ENCODE peak calls at places on chromosomes 6 and 20, in four cellular contexts. One of them, this sample, is unnamed.

GRCh38 chr20:14723614-14724013 is 386.2 kb upstream of the FLRT3 start:
- DNase-seq in HCT116: no peak
- DNase-seq in body of pancreas: no peak
- DNase-seq in IMR-90: no peak
- DNase-seq in this sample: no peak

GRCh38 chr6:13615802-13616140 is 636 bp downstream of the NOL7 start:
- DNase-seq in HCT116: no peak
- DNase-seq in body of pancreas: peak
- DNase-seq in IMR-90: peak
- DNase-seq in this sample: peak

GRCh38 chr20:15895560-15896084 is 677.6 kb downstream of the KIF16B start:
- DNase-seq in HCT116: no peak
- DNase-seq in body of pancreas: no peak
- DNase-seq in IMR-90: no peak
- DNase-seq in this sample: no peak

GRCh38 chr6:168908166-168908565 is 345.5 kb downstream of the THBS2 start:
- DNase-seq in HCT116: no peak
- DNase-seq in body of pancreas: no peak
- DNase-seq in IMR-90: peak
- DNase-seq in this sample: no peak

GRCh38 chr6:129264480-129265045 is 381.6 kb downstream of the LAMA2 start:
- DNase-seq in HCT116: no peak
- DNase-seq in body of pancreas: no peak
- DNase-seq in IMR-90: peak
- DNase-seq in this sample: no peak

GRCh38 chr20:47704746-47705496 is 80.4 kb downstream of the SULF2 start:
- DNase-seq in HCT116: no peak
- DNase-seq in body of pancreas: no peak
- DNase-seq in IMR-90: no peak
- DNase-seq in this sample: no peak

GRCh38 chr20:63667858-63668257 is 9.7 kb downstream of the RTEL1 start:
- DNase-seq in HCT116: no peak
- DNase-seq in body of pancreas: no peak
- DNase-seq in IMR-90: no peak
- DNase-seq in this sample: no peak

GRCh38 chr6:117298941-117299340 is 33.6 kb downstream of the VGLL2 start:
- DNase-seq in HCT116: no peak
- DNase-seq in body of pancreas: no peak
- DNase-seq in IMR-90: no peak
- DNase-seq in this sample: no peak

GRCh38 chr6:85764844-85765243 is 122.2 kb upstream of the SYNCRIP start:
- DNase-seq in HCT116: no peak
- DNase-seq in body of pancreas: no peak
- DNase-seq in IMR-90: peak
- DNase-seq in this sample: no peak

DNA sequence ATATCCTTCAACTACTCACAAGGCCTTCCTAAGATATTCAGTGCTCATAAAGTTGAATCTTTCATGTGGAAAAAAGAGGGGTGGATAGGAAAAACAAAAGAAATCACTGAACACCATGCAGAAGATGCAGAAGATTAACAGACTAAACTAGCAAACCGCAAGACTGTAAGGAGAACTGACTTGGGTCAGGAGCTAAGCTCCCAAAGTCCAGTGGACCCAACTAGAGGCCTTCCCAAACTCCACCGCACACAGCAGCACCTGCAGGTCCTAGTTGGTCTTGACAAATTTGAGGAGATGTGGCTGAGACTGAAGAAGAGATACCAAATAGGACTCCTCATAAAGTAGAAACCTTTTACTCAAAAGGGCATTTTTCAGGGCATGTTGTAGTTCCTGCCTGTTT is 3.3 kb downstream of the RIPK1 start:
- DNase-seq in HCT116: no peak
- DNase-seq in body of pancreas: no peak
- DNase-seq in IMR-90: no peak
- DNase-seq in this sample: no peak
- TF ChIP-seq POLR2A in HCT116: no peak
- TF ChIP-seq POLR2A in body of pancreas: no peak
- TF ChIP-seq POLR2A in IMR-90: no peak
- TF ChIP-seq POLR2A in this sample: no peak

DNA sequence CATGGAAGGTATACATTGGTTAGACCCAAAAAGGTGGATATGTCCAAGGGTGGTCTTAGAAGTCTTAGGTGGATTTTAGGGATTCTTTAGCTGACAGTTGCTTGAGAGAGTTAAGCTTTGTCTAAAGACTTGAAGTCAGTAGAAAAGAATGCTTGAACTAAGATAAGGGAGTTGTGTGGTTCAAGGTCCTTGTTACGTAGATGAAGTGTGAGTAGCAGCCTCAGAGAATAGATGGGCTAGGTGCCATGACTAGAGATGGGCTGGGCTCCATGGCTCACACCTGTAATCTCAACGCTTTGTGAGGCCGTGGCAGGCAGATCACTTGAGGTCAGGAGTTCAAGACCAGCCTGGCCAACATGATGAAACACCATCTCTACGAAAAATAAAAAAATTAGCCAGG is 1.7 kb downstream of the SHLD1 start:
- DNase-seq in HCT116: no peak
- DNase-seq in body of pancreas: peak
- DNase-seq in IMR-90: no peak
- DNase-seq in this sample: no peak
- H3K27ac ChIP-seq in HCT116: no peak
- H3K27ac ChIP-seq in body of pancreas: no peak
- H3K27ac ChIP-seq in IMR-90: no peak
- H3K27ac ChIP-seq in this sample: no peak

DNA sequence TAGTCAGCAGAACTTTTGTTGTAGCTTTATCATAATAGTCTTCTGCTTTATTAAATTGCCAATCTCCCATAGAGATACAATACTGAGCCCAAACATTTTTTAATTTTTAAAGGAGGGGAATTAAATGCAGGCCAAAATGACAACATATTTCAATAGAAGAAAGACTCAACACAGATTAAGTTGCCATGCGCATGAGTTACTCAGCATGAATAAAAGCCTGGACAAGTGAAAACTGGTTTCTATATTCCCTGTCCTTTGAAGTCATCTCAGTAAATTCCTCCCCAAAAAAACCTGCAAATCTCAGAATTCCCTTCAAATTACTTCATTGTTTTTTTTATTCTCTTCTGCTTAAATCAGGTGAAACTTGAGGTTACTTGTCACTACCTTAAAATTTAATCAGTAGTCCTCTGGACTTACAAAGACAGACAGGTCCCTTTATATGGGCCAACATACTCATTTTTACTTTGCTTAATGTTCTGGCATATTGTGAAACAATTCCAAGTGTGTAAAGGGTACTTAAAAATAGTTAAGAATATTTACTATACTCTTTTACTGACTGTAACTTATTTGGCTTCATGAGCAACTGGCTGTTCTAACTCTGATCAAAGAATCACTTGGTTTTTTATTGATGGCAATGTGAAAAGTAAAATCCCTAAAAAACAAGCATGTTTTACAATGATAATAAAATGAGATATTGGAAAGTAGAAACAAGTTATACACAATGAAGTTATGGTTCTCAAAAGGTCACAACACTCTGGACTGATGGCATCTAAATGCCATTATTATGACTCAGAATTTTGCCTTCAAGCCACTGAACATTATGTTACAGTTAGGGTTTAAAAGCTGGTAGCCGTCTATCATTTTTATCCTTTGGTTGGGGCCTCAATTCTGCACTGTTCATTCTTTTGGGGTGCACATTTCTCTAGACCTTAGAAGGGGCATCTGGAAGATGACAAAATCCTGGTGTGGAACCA is 49.9 kb upstream of the COL21A1 start:
- DNase-seq in HCT116: no peak
- DNase-seq in body of pancreas: no peak
- DNase-seq in IMR-90: no peak
- DNase-seq in this sample: no peak
- TF ChIP-seq POLR2A in HCT116: no peak
- TF ChIP-seq POLR2A in body of pancreas: no peak
- TF ChIP-seq POLR2A in IMR-90: no peak
- TF ChIP-seq POLR2A in this sample: no peak

DNA sequence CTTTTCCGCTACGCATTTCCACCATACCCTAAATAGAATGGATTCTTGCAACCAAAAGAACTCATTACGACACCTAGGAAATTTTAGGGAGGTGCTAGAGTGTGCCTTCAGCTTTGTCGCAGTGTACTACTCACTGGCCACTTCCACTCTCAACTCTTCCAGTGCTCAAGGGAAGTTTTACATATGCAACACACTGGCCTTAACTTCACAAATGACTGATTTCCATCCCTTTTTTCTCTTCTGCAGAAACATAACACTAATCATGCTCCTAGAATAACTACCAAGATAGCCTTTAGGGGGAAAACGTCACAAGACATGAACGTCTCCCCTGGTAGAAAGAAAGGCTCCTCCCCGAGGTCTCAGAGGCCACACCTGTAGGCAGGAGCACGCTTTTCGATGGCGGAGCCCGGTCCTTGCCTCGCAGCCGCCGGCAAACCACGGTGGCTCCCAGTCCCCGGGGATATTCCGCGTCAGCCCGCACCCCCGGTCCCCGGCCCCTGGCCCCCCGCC is 584 bp downstream of the LYRM4 start:
- DNase-seq in HCT116: peak
- DNase-seq in body of pancreas: peak
- DNase-seq in IMR-90: peak
- DNase-seq in this sample: peak
- H3K27ac ChIP-seq in HCT116: peak
- H3K27ac ChIP-seq in body of pancreas: peak
- H3K27ac ChIP-seq in IMR-90: no peak
- H3K27ac ChIP-seq in this sample: peak

GRCh38 chr6:5003604-5004372 is at the start of gene RPP40:
- DNase-seq in HCT116: peak
- DNase-seq in body of pancreas: peak
- DNase-seq in IMR-90: peak
- DNase-seq in this sample: peak
- TF ChIP-seq POLR2A in HCT116: no peak
- TF ChIP-seq POLR2A in body of pancreas: peak
- TF ChIP-seq POLR2A in IMR-90: peak
- TF ChIP-seq POLR2A in this sample: peak